ENCODE peak calls at places on chromosomes 12 and 14, in five cellular contexts. O is HL-60, G is HepG2, M is sigmoid colon, Z is Panc1. Q is an unnamed sample.

GRCh38 chr14:22623047-22623446 is 21.1 kb downstream of the OR6J1 start:
- DNase-seq in O (no peak), Z (no peak), G (no peak), M (no peak), Q (no peak)

GRCh38 chr12:1913377-1914115 is 4.9 kb downstream of the CACNA2D4 start:
- DNase-seq in O (no peak), G (no peak), M (no peak), Z (no peak), Q (peak; percentile 57)

GRCh38 chr12:19507823-19508222 is 68.5 kb downstream of the AEBP2 start:
- DNase-seq in O (no peak), G (no peak), M (no peak), Z (no peak), Q (no peak)

GRCh38 chr12:108523365-108523764 is 8.3 kb downstream of the FICD start:
- DNase-seq in O (no peak), M (no peak), Z (no peak), G (no peak), Q (no peak)

GRCh38 chr14:94971750-94972149 is 185.6 kb downstream of the DICER1 start:
- DNase-seq in Z (no peak), O (no peak), M (peak; percentile 91), G (no peak), Q (no peak)

GRCh38 chr12:63779498-63780481 is at the start of gene RXYLT1:
- DNase-seq in Z (no peak), G (peak; percentile 48), O (peak; percentile 77), M (peak; percentile 92), Q (peak; percentile 96)

GRCh38 chr12:85831327-85831990 is 4.8 kb downstream of the RASSF9 start:
- DNase-seq in M (no peak), O (no peak), Z (no peak), G (no peak), Q (no peak)

GRCh38 chr14:19993438-19993837 is 8.5 kb upstream of the OR4Q2 start:
- DNase-seq in O (no peak), M (no peak), Z (no peak), G (no peak), Q (no peak)

GRCh38 chr14:52000019-52000582 is 10.8 kb downstream of the RTRAF start:
- DNase-seq in O (no peak), G (no peak), M (no peak), Z (no peak), Q (no peak)

GRCh38 chr14:104880584-104881210 is 15.6 kb downstream of the CEP170B start:
- DNase-seq in M (no peak), Z (no peak), G (no peak), O (no peak), Q (peak; percentile 53)

GRCh38 chr12:70619471-70620152 is 17.6 kb downstream of the PTPRB start:
- DNase-seq in Z (no peak), G (no peak), O (no peak), M (no peak), Q (no peak)

GRCh38 chr14:23401331-23401730 is 6.7 kb downstream of the MYH6 start:
- DNase-seq in M (no peak), O (peak; percentile 29), G (no peak), Z (no peak), Q (no peak)

GRCh38 chr12:93156091-93156490 is 221.6 kb upstream of the NUDT4 start:
- DNase-seq in Z (no peak), G (no peak), M (no peak), O (no peak), Q (no peak)

GRCh38 chr14:105979446-105979845 is 453.1 kb downstream of the TMEM121 start:
- DNase-seq in G (no peak), M (no peak), Z (no peak), O (no peak), Q (no peak)
- TF ChIP-seq POLR2AphosphoS5 in G (no peak), M (no peak), Z (no peak), O (no peak), Q (no peak)

DNA sequence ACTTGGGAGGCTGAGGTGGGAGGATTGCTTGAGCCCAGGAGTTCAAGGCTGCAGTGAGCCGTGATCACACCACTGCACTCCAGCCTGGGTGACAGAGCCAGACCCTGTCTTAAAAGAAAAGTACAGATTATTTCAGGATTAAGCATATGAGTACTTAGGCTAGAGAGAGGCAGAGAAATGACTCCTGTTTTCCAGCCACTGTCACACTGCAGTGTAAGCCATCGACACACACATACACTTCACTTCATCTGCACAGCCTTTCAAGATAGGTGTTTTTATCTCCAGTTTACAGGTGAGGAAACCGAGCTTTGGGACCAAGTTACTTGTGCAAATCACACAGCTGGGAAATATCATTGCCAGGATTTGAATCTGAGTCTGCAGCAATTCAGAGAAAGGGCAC is 77.2 kb downstream of the ETV6 start:
- DNase-seq in M (no peak), Z (no peak), G (no peak), O (no peak), Q (no peak)
- TF ChIP-seq POLR2AphosphoS5 in M (no peak), Z (no peak), G (no peak), O (no peak), Q (no peak)

DNA sequence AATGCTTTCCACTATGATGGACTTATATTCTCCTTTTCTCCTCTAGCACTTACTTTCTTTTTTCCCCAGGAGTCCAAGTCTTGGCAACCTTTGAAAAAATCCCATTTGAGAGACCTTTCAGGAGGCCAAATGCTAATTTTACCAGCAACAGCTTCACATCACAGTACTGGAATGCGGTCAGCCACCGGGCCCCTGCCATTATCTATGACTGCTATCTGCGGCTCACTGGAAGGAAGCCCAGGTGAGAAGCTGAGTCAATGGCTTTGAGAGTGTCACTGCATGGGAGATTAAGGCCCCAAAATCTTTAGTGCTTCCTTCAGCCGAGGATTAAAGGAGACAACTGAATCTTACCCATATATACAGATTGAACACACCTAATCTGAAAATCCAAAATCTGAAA is 64.2 kb downstream of the ERGIC2 start:
- DNase-seq in Z (no peak), M (no peak), G (no peak), O (no peak), Q (no peak)
- TF ChIP-seq POLR2AphosphoS5 in Z (no peak), M (no peak), G (no peak), O (no peak), Q (no peak)

GRCh38 chr12:124625867-124626675 is 58.7 kb upstream of the NCOR2 start:
- DNase-seq in O (peak; percentile 23), M (peak; percentile 92), Z (no peak), G (peak; percentile 16), Q (peak; percentile 85)
- TF ChIP-seq POLR2AphosphoS5 in O (no peak), M (peak; percentile 73), Z (no peak), G (no peak), Q (peak; percentile 82)

DNA sequence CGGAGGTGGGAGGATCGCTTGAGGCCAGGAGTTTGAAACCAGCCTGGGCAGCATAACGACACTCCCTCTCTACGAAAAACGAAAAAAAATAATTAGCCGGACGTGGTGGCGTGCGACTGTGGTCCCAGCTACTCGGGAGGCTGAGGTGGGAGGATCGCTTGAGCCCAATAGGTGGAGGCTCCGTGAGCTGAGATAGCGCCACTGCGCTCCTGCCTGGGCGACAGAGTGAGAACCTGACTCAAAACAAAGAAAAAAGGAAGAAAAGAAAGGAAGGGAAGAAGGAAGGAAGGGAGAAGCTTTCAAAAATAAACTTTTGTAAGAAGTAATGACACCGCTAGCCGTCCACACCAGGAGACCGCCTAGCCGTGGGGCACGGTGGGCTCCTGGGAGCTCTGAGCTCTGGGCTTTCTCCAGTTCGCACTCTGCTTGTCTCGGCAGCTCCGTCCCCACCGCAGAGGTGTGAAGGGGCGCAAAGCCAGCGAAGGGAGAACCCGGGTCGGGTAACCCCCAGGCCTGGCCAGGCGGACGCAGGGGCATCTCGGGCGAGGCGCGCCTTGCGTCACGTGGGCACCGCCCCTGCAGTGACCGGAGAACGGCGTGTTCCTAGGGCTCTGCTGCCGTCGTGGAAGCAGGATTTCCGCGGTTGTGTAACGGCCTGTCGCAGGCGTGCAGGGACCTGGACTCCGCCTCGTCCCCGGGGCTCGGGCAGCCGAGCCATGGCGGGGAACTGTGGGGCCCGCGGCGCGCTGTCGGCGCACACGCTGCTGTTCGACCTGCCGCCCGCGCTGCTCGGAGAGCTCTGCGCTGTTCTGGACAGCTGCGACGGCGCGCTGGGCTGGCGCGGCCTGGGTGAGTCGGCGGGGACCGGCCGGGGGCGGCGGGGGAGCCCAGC is at the start of gene IRAK3:
- DNase-seq in M (peak; percentile 95), Z (no peak), O (peak; percentile 92), G (no peak), Q (peak; percentile 96)
- TF ChIP-seq POLR2AphosphoS5 in M (peak; percentile 94), Z (no peak), O (peak; percentile 78), G (no peak), Q (peak; percentile 99)

DNA sequence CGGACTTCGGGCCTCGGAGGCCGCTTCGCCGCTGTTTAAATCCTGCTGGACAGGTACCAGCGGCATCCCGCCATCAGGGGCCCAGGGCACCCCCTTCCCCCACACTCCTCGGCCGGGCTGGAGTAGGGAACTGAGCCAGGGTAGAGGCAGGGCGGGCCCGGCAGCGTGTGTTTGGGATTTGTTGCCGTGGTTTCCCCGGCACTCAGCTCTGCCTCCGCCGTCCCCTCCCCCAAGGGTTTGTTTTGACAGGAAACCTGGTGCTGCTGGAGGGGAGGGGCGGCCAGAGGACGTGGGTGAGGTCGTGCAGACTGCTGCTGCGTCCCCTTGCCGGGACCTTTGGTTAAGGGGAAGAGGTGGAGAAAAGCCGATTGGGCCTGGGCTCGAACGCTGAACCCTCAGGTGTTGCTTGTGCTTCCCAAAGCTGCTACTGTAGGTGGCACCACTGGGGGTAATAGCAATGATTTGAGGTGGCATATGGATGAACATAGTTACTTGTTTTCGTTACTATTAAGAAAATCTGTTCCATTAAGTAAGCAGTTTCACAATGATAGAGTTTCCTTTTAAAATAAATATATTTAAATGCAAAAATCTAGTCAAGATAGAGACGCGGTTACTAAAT is 778 bp downstream of the TCP11L2 start:
- DNase-seq in O (peak; percentile 53), M (peak; percentile 90), G (peak; percentile 62), Z (no peak), Q (peak; percentile 97)
- TF ChIP-seq POLR2AphosphoS5 in O (no peak), M (peak; percentile 76), G (no peak), Z (no peak), Q (peak; percentile 86)

GRCh38 chr12:124938606-124939427 is 24.4 kb upstream of the UBC start:
- DNase-seq in O (peak; percentile 79), M (peak; percentile 86), G (peak; percentile 78), Z (no peak), Q (no peak)

GRCh38 chr12:124940143-124940392 is 25.6 kb upstream of the UBC start:
- DNase-seq in Z (no peak), G (no peak), M (no peak), O (no peak), Q (no peak)

GRCh38 chr12:124938066-124938465 is 23.6 kb upstream of the UBC start:
- DNase-seq in G (no peak), Z (no peak), M (no peak), O (no peak), Q (no peak)

GRCh38 chr12:124940393-124941169 is 26.1 kb upstream of the UBC start:
- DNase-seq in O (peak; percentile 95), Z (no peak), G (peak; percentile 84), M (peak; percentile 96), Q (peak; percentile 95)

DNA sequence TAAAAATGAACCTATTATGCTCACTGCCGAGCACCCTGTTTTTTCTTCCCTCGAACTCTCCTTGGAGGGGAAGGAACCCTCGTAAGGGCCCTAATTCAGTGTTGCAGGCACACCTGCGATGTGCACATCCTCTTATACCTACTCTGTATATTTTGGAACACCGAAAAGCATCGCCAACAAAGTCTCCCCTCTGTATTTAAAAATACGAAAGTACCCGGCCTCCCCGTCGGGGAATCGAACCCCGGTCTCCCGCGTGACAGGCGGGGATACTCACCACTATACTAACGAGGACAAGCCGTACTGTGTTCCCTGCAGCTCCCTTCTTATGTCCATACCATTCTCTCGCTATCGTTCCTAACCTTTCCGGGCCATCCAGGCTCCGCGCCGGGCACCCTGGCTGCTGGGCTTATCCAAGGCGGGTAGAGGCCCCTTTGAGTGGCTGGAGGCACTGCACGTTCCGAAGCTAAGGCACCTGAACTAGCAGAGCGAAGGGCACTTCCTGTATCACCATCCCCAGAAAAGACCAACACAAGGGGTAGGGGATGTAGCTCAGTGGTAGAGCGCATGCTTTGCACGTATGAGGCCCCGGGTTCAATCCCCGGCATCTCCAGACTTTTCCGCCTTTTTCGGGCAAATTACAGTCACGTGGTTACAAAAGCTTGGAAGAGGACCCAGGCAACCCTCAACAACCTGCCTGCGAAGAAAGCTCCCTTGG is 25.1 kb upstream of the UBC start:
- DNase-seq in Z (peak; percentile 95), O (peak; percentile 86), G (peak; percentile 90), M (peak; percentile 95), Q (peak; percentile 93)
- TF ChIP-seq POLR2AphosphoS5 in Z (peak; percentile 78), O (peak; percentile 46), G (peak; percentile 47), M (no peak), Q (peak; percentile 62)

Q was measured in spleen.